ENCODE peak calls at places on chromosomes 5 and 9, in four cellular contexts. One of them, this sample, is unnamed.

GRCh38 chr5:172102913-172103629 is 85.0 kb downstream of the STK10 start:
- DNase-seq in A673: peak; percentile 38
- DNase-seq in AG10803: peak; percentile 95
- DNase-seq in heart right ventricle: peak; percentile 50
- DNase-seq in this sample: peak; percentile 97

GRCh38 chr5:145830594-145830993 is 4.5 kb downstream of the PRELID2 start:
- DNase-seq in AG10803: peak; percentile 84
- DNase-seq in heart right ventricle: no peak
- DNase-seq in A673: no peak
- DNase-seq in this sample: peak; percentile 88

GRCh38 chr5:90201923-90202322 is 207.6 kb downstream of the CETN3 start:
- DNase-seq in heart right ventricle: no peak
- DNase-seq in A673: peak; percentile 32
- DNase-seq in AG10803: no peak
- DNase-seq in this sample: no peak

GRCh38 chr9:78023003-78023741 is 8.4 kb downstream of the GNAQ start:
- DNase-seq in A673: peak; percentile 40
- DNase-seq in heart right ventricle: no peak
- DNase-seq in AG10803: peak; percentile 83
- DNase-seq in this sample: peak; percentile 83

GRCh38 chr9:109031241-109031640 is 17.9 kb upstream of the CTNNAL1 start:
- DNase-seq in AG10803: peak; percentile 23
- DNase-seq in A673: no peak
- DNase-seq in heart right ventricle: no peak
- DNase-seq in this sample: peak; percentile 57

GRCh38 chr5:94376672-94377345 is 241.6 kb downstream of the KIAA0825 start:
- DNase-seq in heart right ventricle: no peak
- DNase-seq in AG10803: no peak
- DNase-seq in A673: no peak
- DNase-seq in this sample: no peak

GRCh38 chr5:146947181-146947941 is 68.8 kb upstream of the PPP2R2B start:
- DNase-seq in A673: peak; percentile 56
- DNase-seq in heart right ventricle: no peak
- DNase-seq in AG10803: no peak
- DNase-seq in this sample: peak; percentile 12

GRCh38 chr9:111622626-111623025 is 8.5 kb upstream of the DNAJC25 start:
- DNase-seq in A673: peak; percentile 63
- DNase-seq in heart right ventricle: no peak
- DNase-seq in AG10803: peak; percentile 88
- DNase-seq in this sample: peak; percentile 87

GRCh38 chr5:103119067-103119764 is 722 bp downstream of the GIN1 start:
- DNase-seq in heart right ventricle: no peak
- DNase-seq in AG10803: peak; percentile 5
- DNase-seq in A673: peak; percentile 39
- DNase-seq in this sample: no peak

GRCh38 chr5:96537386-96537785 is 104.3 kb upstream of the PCSK1 start:
- DNase-seq in heart right ventricle: no peak
- DNase-seq in AG10803: peak; percentile 53
- DNase-seq in A673: peak; percentile 71
- DNase-seq in this sample: peak; percentile 84

GRCh38 chr5:173451031-173451430 is 122.8 kb upstream of the STC2 start:
- DNase-seq in A673: peak; percentile 45
- DNase-seq in heart right ventricle: no peak
- DNase-seq in AG10803: no peak
- DNase-seq in this sample: no peak

GRCh38 chr5:158699336-158699735 is 400.4 kb downstream of the EBF1 start:
- DNase-seq in A673: no peak
- DNase-seq in AG10803: peak; percentile 87
- DNase-seq in heart right ventricle: no peak
- DNase-seq in this sample: peak; percentile 59

GRCh38 chr5:123365163-123365562 is 58.0 kb downstream of the CEP120 start:
- DNase-seq in heart right ventricle: no peak
- DNase-seq in A673: no peak
- DNase-seq in AG10803: peak; percentile 64
- DNase-seq in this sample: peak; percentile 77

GRCh38 chr5:176384991-176385390 is 3.4 kb downstream of the NOP16 start:
- DNase-seq in AG10803: no peak
- DNase-seq in heart right ventricle: no peak
- DNase-seq in A673: no peak
- DNase-seq in this sample: no peak

GRCh38 chr5:142590451-142591240 is 95.2 kb downstream of the FGF1 start:
- DNase-seq in heart right ventricle: no peak
- DNase-seq in AG10803: peak; percentile 32
- DNase-seq in A673: no peak
- DNase-seq in this sample: no peak

GRCh38 chr5:30839956-30840355 is 353.5 kb upstream of the CDH6 start:
- DNase-seq in AG10803: no peak
- DNase-seq in heart right ventricle: no peak
- DNase-seq in A673: no peak
- DNase-seq in this sample: no peak

GRCh38 chr5:101212942-101213514 is 309.9 kb upstream of the ST8SIA4 start:
- DNase-seq in heart right ventricle: no peak
- DNase-seq in A673: no peak
- DNase-seq in AG10803: no peak
- DNase-seq in this sample: no peak

GRCh38 chr9:108012886-108013665 is 523.5 kb upstream of the KLF4 start:
- DNase-seq in heart right ventricle: no peak
- DNase-seq in AG10803: no peak
- DNase-seq in A673: no peak
- DNase-seq in this sample: no peak

GRCh38 chr5:157371655-157372471 is 88.2 kb upstream of the NIPAL4 start:
- DNase-seq in A673: no peak
- DNase-seq in heart right ventricle: no peak
- DNase-seq in AG10803: peak; percentile 29
- DNase-seq in this sample: peak; percentile 17

GRCh38 chr5:59786271-59786805 is 107.2 kb downstream of the PDE4D start:
- DNase-seq in AG10803: peak; percentile 86
- DNase-seq in A673: no peak
- DNase-seq in heart right ventricle: no peak
- DNase-seq in this sample: peak; percentile 53

DNA sequence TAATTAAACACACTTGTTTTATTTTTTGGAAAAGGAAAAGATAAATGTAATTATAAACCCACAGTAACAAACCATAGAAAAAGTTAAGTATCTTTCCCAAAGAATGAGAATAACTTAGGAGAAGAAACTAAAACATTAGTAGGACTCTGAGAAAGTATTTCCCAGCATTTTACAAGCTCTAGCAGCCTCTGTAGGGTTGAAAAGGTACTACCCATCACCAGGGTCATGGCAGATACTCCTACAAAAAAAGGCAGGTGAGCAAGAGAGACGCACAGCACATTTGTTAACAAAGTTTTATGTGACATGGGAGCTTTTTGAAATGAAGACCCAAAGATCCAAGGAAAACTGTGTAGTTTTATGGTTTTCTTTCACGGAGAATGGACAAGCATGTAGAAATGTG is 77.7 kb upstream of the FAM169A start:
- DNase-seq in heart right ventricle: no peak
- DNase-seq in AG10803: no peak
- DNase-seq in A673: no peak
- DNase-seq in this sample: no peak
- TF ChIP-seq CTCF in heart right ventricle: no peak
- TF ChIP-seq CTCF in AG10803: peak; percentile 30
- TF ChIP-seq CTCF in A673: peak; percentile 38
- TF ChIP-seq CTCF in this sample: peak; percentile 25

GRCh38 chr5:72325566-72326297 is 5.6 kb downstream of the PTCD2 start:
- DNase-seq in AG10803: peak; percentile 81
- DNase-seq in A673: no peak
- DNase-seq in heart right ventricle: no peak
- DNase-seq in this sample: peak; percentile 87
- H3K4me3 ChIP-seq in AG10803: peak overlapping the region; percentile 49
- H3K4me3 ChIP-seq in A673: no peak overlapping the region
- H3K4me3 ChIP-seq in heart right ventricle: no peak overlapping the region
- H3K4me3 ChIP-seq in this sample: no peak overlapping the region

DNA sequence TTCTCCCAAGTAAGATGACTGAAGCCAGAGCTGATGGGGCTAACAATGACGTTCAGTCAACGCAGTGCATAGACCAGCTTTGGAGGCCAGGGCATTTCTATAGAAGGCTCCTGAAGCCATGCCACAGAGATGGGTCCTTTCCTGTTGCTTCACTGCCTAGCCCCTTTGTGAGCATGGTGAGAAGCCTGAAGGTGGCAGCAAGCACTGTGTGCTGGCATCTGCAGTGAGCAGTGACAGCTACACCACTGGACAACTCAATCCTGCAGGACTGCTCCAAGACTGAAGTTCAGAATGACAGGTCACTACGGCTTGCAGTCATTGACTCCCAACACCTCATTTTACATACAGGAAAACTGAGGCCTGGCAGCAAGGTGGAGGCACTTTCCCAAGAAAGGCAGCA is 229.0 kb downstream of the TSSK1B start:
- DNase-seq in A673: no peak
- DNase-seq in AG10803: no peak
- DNase-seq in heart right ventricle: no peak
- DNase-seq in this sample: no peak
- TF ChIP-seq CTCF in A673: peak; percentile 15
- TF ChIP-seq CTCF in AG10803: no peak
- TF ChIP-seq CTCF in heart right ventricle: peak; percentile 49
- TF ChIP-seq CTCF in this sample: no peak

GRCh38 chr9:133135193-133135745 is 14.2 kb upstream of the RALGDS start:
- DNase-seq in A673: no peak
- DNase-seq in heart right ventricle: peak; percentile 64
- DNase-seq in AG10803: peak; percentile 88
- DNase-seq in this sample: peak; percentile 83
- H3K4me3 ChIP-seq in A673: no peak overlapping the region
- H3K4me3 ChIP-seq in heart right ventricle: no peak overlapping the region
- H3K4me3 ChIP-seq in AG10803: no peak overlapping the region
- H3K4me3 ChIP-seq in this sample: no peak overlapping the region

GRCh38 chr5:71658916-71659661 is 60.0 kb upstream of the CARTPT start:
- DNase-seq in AG10803: peak; percentile 10
- DNase-seq in heart right ventricle: no peak
- DNase-seq in A673: peak; percentile 40
- DNase-seq in this sample: no peak
- TF ChIP-seq CTCF in AG10803: peak; percentile 7
- TF ChIP-seq CTCF in heart right ventricle: no peak
- TF ChIP-seq CTCF in A673: peak; percentile 51
- TF ChIP-seq CTCF in this sample: no peak

DNA sequence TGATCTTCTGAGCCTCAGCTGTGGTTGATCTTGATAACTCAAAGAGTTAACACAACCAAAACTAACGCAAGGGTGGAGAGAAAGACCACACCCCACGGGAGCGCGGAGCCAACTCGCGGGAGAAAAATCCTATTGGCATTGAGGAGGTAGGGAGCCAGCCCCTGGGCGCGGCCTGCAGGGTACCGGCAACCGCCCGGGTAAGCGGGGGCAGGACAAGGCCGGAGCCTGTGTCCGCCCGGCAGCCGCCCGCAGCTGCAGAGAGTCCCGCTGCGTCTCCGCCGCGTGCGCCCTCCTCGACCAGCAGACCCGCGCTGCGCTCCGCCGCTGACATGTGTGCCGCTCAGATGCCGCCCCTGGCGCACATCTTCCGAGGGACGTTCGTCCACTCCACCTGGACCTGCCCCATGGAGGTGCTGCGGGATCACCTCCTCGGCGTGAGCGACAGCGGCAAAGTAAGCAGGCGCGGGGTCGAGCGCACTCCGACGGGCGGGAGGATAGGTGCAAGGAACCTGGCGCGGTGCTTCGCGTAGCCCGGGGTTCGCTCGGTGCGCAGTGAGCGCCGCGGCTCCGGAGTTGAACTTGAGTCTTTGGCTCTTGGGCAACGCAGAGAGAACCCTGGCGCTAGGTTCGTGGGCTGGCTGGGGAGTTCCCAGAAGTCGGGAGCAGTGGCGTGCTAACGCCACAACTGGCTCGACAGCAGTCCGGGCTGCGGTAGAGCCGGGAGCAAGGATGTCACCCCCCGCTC is at the start of gene GDA:
- DNase-seq in A673: no peak
- DNase-seq in AG10803: no peak
- DNase-seq in heart right ventricle: no peak
- DNase-seq in this sample: no peak
- H3K4me3 ChIP-seq in A673: no peak within 1 kb of the TSS
- H3K4me3 ChIP-seq in AG10803: no peak within 1 kb of the TSS
- H3K4me3 ChIP-seq in heart right ventricle: no peak within 1 kb of the TSS
- H3K4me3 ChIP-seq in this sample: no peak within 1 kb of the TSS

DNA sequence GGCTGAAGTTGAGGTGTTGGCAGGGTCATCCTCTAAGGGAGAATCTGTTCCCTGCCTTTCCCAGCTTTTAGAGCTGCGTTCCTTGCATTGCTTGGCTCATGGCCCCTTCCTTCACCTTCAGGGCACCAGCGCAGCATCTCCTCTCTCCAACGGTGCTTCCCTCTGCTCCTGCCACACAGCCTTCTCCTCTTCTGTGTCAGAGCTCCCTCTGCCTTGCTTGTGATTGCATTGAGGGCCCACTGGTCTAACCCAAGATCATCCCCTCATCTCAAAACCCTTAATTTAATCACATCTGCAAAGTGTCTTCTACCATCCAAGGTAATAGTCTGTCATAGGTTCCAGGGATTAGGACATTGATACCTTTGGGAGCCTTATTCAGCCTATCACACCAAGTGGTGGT is 205.7 kb upstream of the TBCA start:
- DNase-seq in AG10803: no peak
- DNase-seq in A673: no peak
- DNase-seq in heart right ventricle: no peak
- DNase-seq in this sample: no peak
- TF ChIP-seq CTCF in AG10803: no peak
- TF ChIP-seq CTCF in A673: no peak
- TF ChIP-seq CTCF in heart right ventricle: no peak
- TF ChIP-seq CTCF in this sample: no peak

GRCh38 chr5:40477856-40478546 is 201.7 kb upstream of the PTGER4 start:
- DNase-seq in AG10803: peak; percentile 68
- DNase-seq in heart right ventricle: no peak
- DNase-seq in A673: no peak
- DNase-seq in this sample: peak; percentile 43
- H3K4me3 ChIP-seq in AG10803: no peak overlapping the region
- H3K4me3 ChIP-seq in heart right ventricle: no peak overlapping the region
- H3K4me3 ChIP-seq in A673: no peak overlapping the region
- H3K4me3 ChIP-seq in this sample: no peak overlapping the region

GRCh38 chr5:148828461-148829247 is 2.2 kb downstream of the ADRB2 start:
- DNase-seq in A673: no peak
- DNase-seq in AG10803: no peak
- DNase-seq in heart right ventricle: no peak
- DNase-seq in this sample: no peak
- TF ChIP-seq CTCF in A673: no peak
- TF ChIP-seq CTCF in AG10803: no peak
- TF ChIP-seq CTCF in heart right ventricle: no peak
- TF ChIP-seq CTCF in this sample: no peak

This sample was measured in fibroblast of the aortic adventitia.